ENCODE peak calls at places on chromosome 15, in nine cellular contexts. Q, C, F, N, Z, T, U, X and B are unnamed samples.

GRCh38 chr15:68210821-68211655 is 5.9 kb upstream of the CALML4 start:
- DNase-seq in Q (peak; percentile 38), C (peak; percentile 40), F (peak; percentile 56), N (peak; percentile 69), Z (peak; percentile 51), T (peak; percentile 33), U (no peak), X (peak; percentile 92), B (peak; percentile 12)

GRCh38 chr15:98518823-98519561 is 129.3 kb upstream of the IGF1R start:
- DNase-seq in Q (peak; percentile 21), C (peak; percentile 72), F (peak; percentile 25), N (peak; percentile 80), Z (peak; percentile 33), T (peak; percentile 69), U (peak; percentile 5), X (peak; percentile 52), B (peak; percentile 39)

GRCh38 chr15:87369269-87369668 is 887.3 kb downstream of the NTRK3 start:
- DNase-seq in Q (no peak), C (no peak), F (no peak), N (no peak), Z (no peak), T (no peak), U (no peak), X (no peak), B (no peak)

GRCh38 chr15:90909976-90910375 is 6.9 kb downstream of the MAN2A2 start:
- DNase-seq in Q (no peak), C (no peak), F (no peak), N (no peak), Z (no peak), T (no peak), U (no peak), X (no peak), B (no peak)

GRCh38 chr15:81336568-81336967 is 12.6 kb upstream of the STARD5 start:
- DNase-seq in Q (peak; percentile 28), C (no peak), F (peak; percentile 30), N (peak; percentile 39), Z (peak; percentile 24), T (no peak), U (no peak), X (no peak), B (peak; percentile 35)

GRCh38 chr15:99306694-99307338 is 55.5 kb downstream of the LRRC28 start:
- DNase-seq in Q (no peak), C (peak; percentile 34), F (no peak), N (no peak), Z (no peak), T (peak; percentile 95), U (no peak), X (peak; percentile 19), B (no peak)

GRCh38 chr15:52362497-52362896 is 66.9 kb upstream of the MYO5C start:
- DNase-seq in Q (no peak), C (no peak), F (no peak), N (no peak), Z (no peak), T (no peak), U (no peak), X (no peak), B (no peak)

GRCh38 chr15:32030795-32031194 is 480 bp downstream of the CHRNA7 start:
- DNase-seq in Q (no peak), C (no peak), F (no peak), N (no peak), Z (no peak), T (peak; percentile 15), U (no peak), X (peak; percentile 28), B (no peak)

GRCh38 chr15:99502661-99503060 is 63.1 kb upstream of the MEF2A start:
- DNase-seq in Q (no peak), C (no peak), F (no peak), N (no peak), Z (no peak), T (no peak), U (no peak), X (no peak), B (no peak)

GRCh38 chr15:42273900-42274692 is 863 bp upstream of the TMEM87A start:
- DNase-seq in Q (peak; percentile 47), C (peak; percentile 20), F (peak; percentile 56), N (peak; percentile 42), Z (peak; percentile 61), T (peak; percentile 49), U (peak; percentile 50), X (peak; percentile 36), B (peak; percentile 70)

GRCh38 chr15:98722645-98723044 is 74.3 kb downstream of the IGF1R start:
- DNase-seq in Q (no peak), C (no peak), F (no peak), N (no peak), Z (no peak), T (no peak), U (no peak), X (no peak), B (no peak)

GRCh38 chr15:74442604-74443003 is 8.8 kb upstream of the SEMA7A start:
- DNase-seq in Q (no peak), C (no peak), F (no peak), N (no peak), Z (no peak), T (no peak), U (no peak), X (no peak), B (no peak)

GRCh38 chr15:59222106-59222505 is 15.5 kb downstream of the LDHAL6B start:
- DNase-seq in Q (no peak), C (no peak), F (no peak), N (no peak), Z (no peak), T (no peak), U (no peak), X (no peak), B (no peak)

GRCh38 chr15:63979227-63979793 is 67.0 kb downstream of the DAPK2 start:
- DNase-seq in Q (no peak), C (no peak), F (no peak), N (no peak), Z (no peak), T (no peak), U (no peak), X (no peak), B (no peak)

GRCh38 chr15:33126559-33127290 is 67.8 kb downstream of the FMN1 start:
- DNase-seq in Q (peak; percentile 57), C (peak; percentile 97), F (peak; percentile 51), N (no peak), Z (peak; percentile 54), T (peak; percentile 99), U (no peak), X (no peak), B (peak; percentile 80)

GRCh38 chr15:61834076-61834697 is 226.1 kb downstream of the VPS13C start:
- DNase-seq in Q (peak; percentile 58), C (peak; percentile 57), F (peak; percentile 74), N (peak; percentile 73), Z (peak; percentile 72), T (peak; percentile 75), U (peak; percentile 15), X (peak; percentile 92), B (peak; percentile 51)

GRCh38 chr15:62306851-62307504 is 141.9 kb upstream of the C2CD4B start:
- DNase-seq in Q (no peak), C (peak; percentile 67), F (no peak), N (peak; percentile 53), Z (no peak), T (peak; percentile 89), U (peak; percentile 27), X (peak; percentile 40), B (no peak)

GRCh38 chr15:86735244-86736040 is 655.8 kb downstream of the AGBL1 start:
- DNase-seq in Q (no peak), C (no peak), F (no peak), N (no peak), Z (no peak), T (peak; percentile 26), U (no peak), X (no peak), B (no peak)

GRCh38 chr15:97909291-97909891 is 51.1 kb upstream of the ARRDC4 start:
- DNase-seq in Q (peak; percentile 45), C (peak; percentile 38), F (peak; percentile 58), N (peak; percentile 64), Z (peak; percentile 47), T (peak; percentile 57), U (peak; percentile 5), X (peak; percentile 85), B (peak; percentile 9)

GRCh38 chr15:57684491-57685184 is 21.9 kb upstream of the POLR2M start:
- DNase-seq in Q (no peak), C (no peak), F (no peak), N (no peak), Z (no peak), T (peak; percentile 67), U (no peak), X (no peak), B (no peak)

GRCh38 chr15:90761629-90762028 is 44.5 kb downstream of the BLM start:
- DNase-seq in Q (no peak), C (no peak), F (no peak), N (no peak), Z (no peak), T (no peak), U (no peak), X (no peak), B (no peak)

GRCh38 chr15:40048155-40048792 is 9.3 kb upstream of the SRP14 start:
- DNase-seq in Q (no peak), C (no peak), F (no peak), N (no peak), Z (no peak), T (no peak), U (no peak), X (no peak), B (no peak)

GRCh38 chr15:56782306-56782705 is 49.0 kb upstream of the ZNF280D start:
- DNase-seq in Q (no peak), C (no peak), F (no peak), N (no peak), Z (no peak), T (no peak), U (no peak), X (no peak), B (no peak)

GRCh38 chr15:57994468-57995154 is 70.9 kb downstream of the ALDH1A2 start:
- DNase-seq in Q (no peak), C (no peak), F (no peak), N (no peak), Z (no peak), T (no peak), U (no peak), X (no peak), B (no peak)

GRCh38 chr15:100650685-100651084 is 48.3 kb downstream of the ASB7 start:
- DNase-seq in Q (no peak), C (no peak), F (no peak), N (no peak), Z (no peak), T (peak; percentile 8), U (no peak), X (no peak), B (no peak)

GRCh38 chr15:52069559-52069958 is 43.0 kb downstream of the BCL2L10 start:
- DNase-seq in Q (no peak), C (no peak), F (no peak), N (no peak), Z (no peak), T (no peak), U (no peak), X (no peak), B (no peak)